ENCODE peak calls at places on chromosome 6, in five cellular contexts. W is stomach; U is mammary epithelial cell; O is CD8-positive, alpha-beta T cell; A is body of pancreas. V is an unnamed sample. For H3K4me1, the result is how much of the 10 kb centered on the place peaks cover.

GRCh38 chr6:154457881-154458284 is 52.6 kb downstream of the CNKSR3 start:
- DNase-seq in U (peak), O (no peak), W (peak), A (peak), V (no peak)

GRCh38 chr6:52454556-52454955 is 34.4 kb downstream of the EFHC1 start:
- DNase-seq in W (no peak), U (peak), A (no peak), O (no peak), V (no peak)

GRCh38 chr6:95185874-95186273 is 391.5 kb upstream of the MANEA start:
- DNase-seq in U (no peak), A (no peak), W (no peak), O (no peak), V (no peak)

GRCh38 chr6:13302751-13303667 is 25.3 kb downstream of the TBC1D7 start:
- DNase-seq in W (peak), A (peak), U (peak), O (no peak), V (peak)

GRCh38 chr6:19444481-19444880 is 392.7 kb upstream of the ID4 start:
- DNase-seq in W (no peak), A (no peak), U (peak), O (no peak), V (no peak)

GRCh38 chr6:69311888-69312287 is 484.9 kb downstream of the LMBRD1 start:
- DNase-seq in U (no peak), A (no peak), O (no peak), W (no peak), V (no peak)

GRCh38 chr6:157688960-157689599 is 134.0 kb upstream of the SNX9 start:
- DNase-seq in W (peak), A (no peak), U (no peak), O (no peak), V (no peak)

GRCh38 chr6:9233226-9233625 is 797.9 kb upstream of the SLC35B3 start:
- DNase-seq in A (no peak), W (no peak), O (no peak), U (no peak), V (no peak)

GRCh38 chr6:52590634-52590985 is 13.8 kb upstream of the TRAM2 start:
- DNase-seq in W (no peak), U (no peak), O (no peak), A (no peak), V (no peak)

GRCh38 chr6:144265390-144265789 is 19.7 kb upstream of the UTRN start:
- DNase-seq in W (no peak), A (peak), O (no peak), U (no peak), V (no peak)

GRCh38 chr6:2375443-2375842 is 130.0 kb upstream of the GMDS start:
- DNase-seq in W (no peak), O (no peak), A (no peak), U (no peak), V (no peak)

GRCh38 chr6:159969204-159969912 is 476 bp downstream of the IGF2R start:
- DNase-seq in A (peak), O (no peak), W (peak), U (peak), V (peak)

GRCh38 chr6:36934868-36935267 is 19.7 kb upstream of the PI16 start:
- DNase-seq in U (peak), W (no peak), O (no peak), A (no peak), V (no peak)
- H3K4me1 ChIP-seq in U (under half), W (under half), O (under half), A (under half), V (under half)

DNA sequence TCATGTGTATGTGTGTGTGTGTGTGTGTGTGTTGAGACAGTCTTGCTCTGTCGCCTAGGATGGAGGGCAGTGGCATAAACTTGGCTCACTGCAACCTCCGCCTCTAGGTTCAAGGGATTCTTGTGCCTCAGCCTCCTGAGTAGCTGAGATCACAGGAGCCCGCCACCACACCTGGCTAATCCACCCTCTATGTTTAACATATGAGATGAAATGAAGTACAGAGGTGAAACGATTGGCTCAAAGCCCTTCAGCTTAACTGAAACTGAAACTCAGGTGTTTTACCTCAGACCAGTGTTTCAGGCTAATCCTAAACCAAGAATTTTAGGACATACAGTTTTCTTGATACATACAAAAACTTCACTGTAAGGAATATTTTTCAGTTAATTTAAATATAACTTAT is 167.3 kb downstream of the KCNQ5 start:
- DNase-seq in O (no peak), W (no peak), A (no peak), U (no peak), V (no peak)
- H3K27ac ChIP-seq in O (no peak), W (no peak), A (no peak), U (peak), V (no peak)

GRCh38 chr6:108648186-108648585 is 87.5 kb downstream of the FOXO3 start:
- DNase-seq in O (no peak), U (no peak), W (no peak), A (no peak), V (no peak)
- H3K4me1 ChIP-seq in O (under half), U (under half), W (half or more), A (half or more), V (under half)

DNA sequence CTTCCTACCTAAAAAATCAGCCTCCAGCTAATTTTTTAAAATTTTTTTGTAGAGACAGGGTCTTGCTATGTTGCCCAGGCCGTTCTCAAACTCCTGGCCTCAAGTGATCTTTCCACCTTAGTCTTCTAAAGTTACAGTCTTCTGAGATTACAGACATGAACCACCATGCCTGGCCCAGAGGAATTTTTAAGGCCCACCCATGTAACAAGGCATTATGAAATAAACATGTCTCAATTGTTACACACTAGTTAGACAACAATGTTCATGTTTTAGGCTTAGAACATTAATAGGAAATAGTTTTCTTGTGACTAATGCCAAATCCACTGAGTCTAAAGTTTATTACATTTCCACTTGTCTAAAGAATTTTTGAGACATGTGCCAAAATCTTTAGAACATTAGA is 221.2 kb downstream of the LAMA2 start:
- DNase-seq in W (no peak), A (no peak), U (peak), O (no peak), V (no peak)
- H3K27ac ChIP-seq in W (no peak), A (no peak), U (no peak), O (no peak), V (no peak)